ENCODE peak calls at places on chromosomes 6 and 20, in six cellular contexts. Q is IMR-90, E is neuronal stem cell, U is mesenchymal stem cell, W is H1, H is mesendoderm. D is an unnamed sample. For H3K4me1, the result is how much of the 10 kb centered on the place peaks cover.

GRCh38 chr6:143516700-143517446 is 5.4 kb upstream of the FUCA2 start:
- DNase-seq in Q (no peak), E (no peak), U (no peak), W (no peak), H (no peak), D (no peak)

GRCh38 chr6:144364208-144364718 is 79.1 kb downstream of the UTRN start:
- DNase-seq in Q (no peak), E (no peak), U (no peak), W (no peak), H (no peak), D (no peak)

GRCh38 chr6:27374824-27375612 is 13.5 kb upstream of the ZNF391 start:
- DNase-seq in Q (peak), E (peak), U (peak), W (peak), H (peak), D (peak)

GRCh38 chr20:60101894-60102281 is 143.7 kb downstream of the CDH26 start:
- DNase-seq in Q (no peak), E (no peak), U (no peak), W (no peak), H (no peak), D (no peak)

GRCh38 chr6:71533939-71534379 is 245.3 kb downstream of the OGFRL1 start:
- DNase-seq in Q (peak), E (no peak), U (peak), W (no peak), H (no peak), D (no peak)

GRCh38 chr6:82842721-82843120 is 222.9 kb downstream of the UBE3D start:
- DNase-seq in Q (peak), E (no peak), U (peak), W (no peak), H (no peak), D (no peak)

GRCh38 chr6:44257007-44257752 is at the start of gene SLC35B2:
- DNase-seq in Q (peak), E (peak), U (peak), W (no peak), H (peak), D (peak)

GRCh38 chr6:104226798-104227444 is 632.8 kb downstream of the HACE1 start:
- DNase-seq in Q (no peak), E (no peak), U (peak), W (no peak), H (no peak), D (no peak)

GRCh38 chr6:118892248-118893094 is 1.5 kb upstream of the ASF1A start:
- DNase-seq in Q (no peak), E (no peak), U (no peak), W (no peak), H (no peak), D (no peak)

GRCh38 chr20:37939701-37940151 is 36.8 kb downstream of the VSTM2L start:
- DNase-seq in Q (no peak), E (no peak), U (no peak), W (no peak), H (no peak), D (no peak)

GRCh38 chr6:80607814-80608391 is 501.4 kb downstream of the BCKDHB start:
- DNase-seq in Q (peak), E (no peak), U (peak), W (no peak), H (peak), D (no peak)

GRCh38 chr6:35014786-35015185 is 125.7 kb downstream of the ANKS1A start:
- DNase-seq in Q (peak), E (no peak), U (peak), W (no peak), H (peak), D (no peak)

GRCh38 chr20:34045294-34045693 is 51.6 kb downstream of the RALY start:
- DNase-seq in Q (peak), E (no peak), U (no peak), W (no peak), H (no peak), D (no peak)

GRCh38 chr20:34045930-34046329 is 52.2 kb downstream of the RALY start:
- DNase-seq in Q (no peak), E (no peak), U (no peak), W (peak), H (no peak), D (peak)

GRCh38 chr20:34040300-34041015 is 46.7 kb downstream of the RALY start:
- DNase-seq in Q (no peak), E (no peak), U (no peak), W (no peak), H (no peak), D (no peak)

GRCh38 chr20:34042286-34042685 is 48.6 kb downstream of the RALY start:
- DNase-seq in Q (no peak), E (no peak), U (no peak), W (no peak), H (no peak), D (no peak)

GRCh38 chr20:34043025-34043424 is 49.3 kb downstream of the RALY start:
- DNase-seq in Q (no peak), E (no peak), U (peak), W (no peak), H (no peak), D (no peak)
- H3K4me1 ChIP-seq in Q (under half), E (under half), U (under half), W (under half), H (under half), D (under half)

GRCh38 chr6:36734486-36735060 is 36.9 kb downstream of the RAB44 start:
- DNase-seq in Q (no peak), E (no peak), U (no peak), W (no peak), H (no peak), D (no peak)

GRCh38 chr6:36738108-36738507 is 40.5 kb downstream of the RAB44 start:
- DNase-seq in Q (no peak), E (no peak), U (no peak), W (no peak), H (no peak), D (no peak)

GRCh38 chr6:36737043-36737785 is 39.6 kb downstream of the RAB44 start:
- DNase-seq in Q (no peak), E (no peak), U (no peak), W (no peak), H (no peak), D (no peak)

GRCh38 chr6:36733300-36733699 is 35.7 kb downstream of the RAB44 start:
- DNase-seq in Q (no peak), E (no peak), U (no peak), W (no peak), H (no peak), D (no peak)

DNA sequence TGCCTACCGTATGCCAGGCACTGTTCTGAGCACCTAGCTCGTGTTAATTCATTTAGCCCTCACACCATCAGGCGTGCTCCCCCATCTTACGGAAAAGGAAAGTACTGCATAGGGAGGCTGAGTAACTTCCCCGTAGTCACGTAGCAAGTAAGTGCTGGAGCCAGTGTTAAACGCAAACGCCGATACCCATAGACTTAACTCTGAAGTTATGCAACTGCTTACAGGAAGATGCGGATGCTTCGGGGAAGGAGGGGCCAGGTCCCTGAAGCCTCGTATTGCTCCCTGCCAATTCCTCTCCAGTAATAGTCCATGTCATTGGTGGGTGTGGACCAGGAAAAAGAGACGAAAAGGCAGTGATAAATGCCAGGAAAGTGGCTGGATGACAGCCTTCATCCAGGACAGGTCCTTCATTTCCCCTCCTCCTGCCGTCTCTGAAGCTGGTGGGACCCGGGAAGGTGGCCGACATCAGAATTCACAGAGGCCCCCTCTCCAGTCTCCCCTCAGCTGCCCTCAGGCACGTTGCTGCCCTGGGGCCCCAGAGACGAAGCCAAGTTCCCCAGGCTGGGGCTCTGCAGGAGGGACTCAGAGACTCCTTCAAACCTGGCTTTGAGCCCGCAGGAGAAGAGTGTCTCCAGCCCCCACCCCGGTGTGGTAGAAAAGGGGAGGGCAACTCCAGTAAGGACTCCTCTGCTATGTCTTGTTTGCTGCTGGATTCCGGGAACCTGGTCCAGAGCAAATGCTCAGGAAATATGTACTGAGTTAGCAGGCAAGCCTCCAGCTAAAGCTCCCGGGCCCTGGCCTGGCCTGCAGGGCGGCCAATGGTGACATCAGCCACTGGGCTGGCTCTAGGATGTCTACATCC is 37.7 kb downstream of the RAB44 start:
- DNase-seq in Q (peak), E (no peak), U (peak), W (no peak), H (peak), D (no peak)
- H2BK15ac ChIP-seq in Q (peak), E (no peak), U (no peak), W (no peak), H (no peak), D (no peak)

GRCh38 chr6:25032964-25033363 is 97.2 kb upstream of the RIPOR2 start:
- DNase-seq in Q (no peak), E (no peak), U (no peak), W (no peak), H (no peak), D (no peak)

GRCh38 chr6:25036461-25036860 is 100.7 kb upstream of the RIPOR2 start:
- DNase-seq in Q (no peak), E (no peak), U (no peak), W (no peak), H (no peak), D (no peak)

GRCh38 chr6:25038300-25038699 is 102.5 kb upstream of the RIPOR2 start:
- DNase-seq in Q (no peak), E (no peak), U (no peak), W (no peak), H (no peak), D (no peak)

GRCh38 chr6:25034477-25034876 is 98.7 kb upstream of the RIPOR2 start:
- DNase-seq in Q (no peak), E (no peak), U (no peak), W (no peak), H (no peak), D (no peak)

GRCh38 chr6:25035451-25036435 is 100.0 kb upstream of the RIPOR2 start:
- DNase-seq in Q (no peak), E (no peak), U (peak), W (no peak), H (peak), D (no peak)
- H3K4me1 ChIP-seq in Q (under half), E (under half), U (under half), W (under half), H (under half), D (under half)

DNA sequence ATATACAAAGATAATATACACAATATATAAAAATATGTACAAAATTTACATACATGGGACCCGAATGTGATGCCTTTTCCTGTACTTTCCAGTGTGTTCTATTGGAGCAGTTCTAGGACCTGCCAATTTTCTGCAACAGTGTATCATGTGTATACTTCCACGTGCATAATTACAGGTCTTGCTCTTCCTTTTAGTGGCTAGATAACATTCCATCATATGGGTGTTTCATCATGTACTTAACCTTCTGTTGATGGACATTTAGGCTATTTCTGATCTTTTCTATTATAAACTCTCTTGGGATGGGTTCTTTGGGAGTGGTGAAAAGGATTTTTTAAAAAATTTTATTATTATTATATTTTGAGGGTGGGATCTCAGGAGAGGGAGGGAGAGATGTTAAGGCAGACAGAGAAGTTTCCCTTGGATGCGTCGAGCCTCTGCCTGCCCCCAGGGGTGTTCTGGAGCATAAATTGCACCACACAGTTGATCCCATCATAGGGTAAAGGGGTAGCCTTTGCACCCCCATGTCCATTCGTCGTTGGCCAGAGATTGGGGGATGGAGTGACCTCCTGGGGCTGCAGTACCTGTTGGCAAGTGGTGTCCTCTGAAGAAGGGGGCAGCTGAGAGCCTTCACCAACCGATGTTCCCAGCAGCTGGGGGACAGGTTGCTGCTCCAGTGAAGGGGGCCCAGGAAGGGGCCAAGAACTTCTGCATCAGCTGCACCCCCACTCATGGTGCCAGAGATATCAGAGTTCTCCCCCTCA is 110.3 kb downstream of the TOX2 start:
- DNase-seq in Q (no peak), E (no peak), U (no peak), W (no peak), H (no peak), D (no peak)
- H2BK15ac ChIP-seq in Q (no peak), E (no peak), U (no peak), W (no peak), H (no peak), D (no peak)

GRCh38 chr6:21828689-21829088 is 235.1 kb downstream of the SOX4 start:
- DNase-seq in Q (no peak), E (no peak), U (no peak), W (no peak), H (peak), D (no peak)

GRCh38 chr6:21827425-21828192 is 234.1 kb downstream of the SOX4 start:
- DNase-seq in Q (peak), E (no peak), U (peak), W (no peak), H (no peak), D (no peak)

GRCh38 chr6:21824431-21825180 is 231.1 kb downstream of the SOX4 start:
- DNase-seq in Q (peak), E (no peak), U (peak), W (no peak), H (no peak), D (no peak)

GRCh38 chr6:21826031-21826430 is 232.5 kb downstream of the SOX4 start:
- DNase-seq in Q (peak), E (peak), U (peak), W (peak), H (peak), D (peak)

GRCh38 chr6:21826460-21826859 is 232.9 kb downstream of the SOX4 start:
- DNase-seq in Q (no peak), E (no peak), U (no peak), W (no peak), H (no peak), D (no peak)
- H3K4me1 ChIP-seq in Q (under half), E (under half), U (under half), W (under half), H (under half), D (under half)

D was measured in H9.